ENCODE peak calls at places on chromosomes 16 and 17, in four cellular contexts. One of them, this sample, is unnamed.

GRCh38 chr16:72884037-72884436 is 163.9 kb downstream of the ZFHX3 start:
- DNase-seq in PC-3: peak
- DNase-seq in mesendoderm: no peak
- DNase-seq in mammary epithelial cell: peak
- DNase-seq in this sample: no peak

GRCh38 chr17:49180303-49180702 is 30.1 kb downstream of the GNGT2 start:
- DNase-seq in PC-3: peak
- DNase-seq in mesendoderm: peak
- DNase-seq in mammary epithelial cell: no peak
- DNase-seq in this sample: peak

GRCh38 chr16:1610071-1610840 is 1.6 kb downstream of the IFT140 start:
- DNase-seq in PC-3: peak
- DNase-seq in mesendoderm: peak
- DNase-seq in mammary epithelial cell: peak
- DNase-seq in this sample: peak

GRCh38 chr16:30085820-30086219 is 5.9 kb downstream of the TBX6 start:
- DNase-seq in PC-3: no peak
- DNase-seq in mesendoderm: peak
- DNase-seq in mammary epithelial cell: no peak
- DNase-seq in this sample: no peak

GRCh38 chr17:27538156-27538955 is 82.1 kb downstream of the KSR1 start:
- DNase-seq in PC-3: no peak
- DNase-seq in mesendoderm: peak
- DNase-seq in mammary epithelial cell: no peak
- DNase-seq in this sample: no peak

GRCh38 chr16:30087181-30087898 is 4.4 kb downstream of the TBX6 start:
- DNase-seq in PC-3: no peak
- DNase-seq in mesendoderm: no peak
- DNase-seq in mammary epithelial cell: no peak
- DNase-seq in this sample: no peak

GRCh38 chr16:17313085-17313611 is 157.6 kb downstream of the XYLT1 start:
- DNase-seq in PC-3: no peak
- DNase-seq in mesendoderm: no peak
- DNase-seq in mammary epithelial cell: peak
- DNase-seq in this sample: no peak

GRCh38 chr17:20187049-20187448 is 177.9 kb downstream of the SPECC1 start:
- DNase-seq in PC-3: peak
- DNase-seq in mesendoderm: no peak
- DNase-seq in mammary epithelial cell: no peak
- DNase-seq in this sample: no peak

GRCh38 chr17:49926886-49927285 is 42.1 kb upstream of the DLX4 start:
- DNase-seq in PC-3: no peak
- DNase-seq in mesendoderm: no peak
- DNase-seq in mammary epithelial cell: no peak
- DNase-seq in this sample: no peak

GRCh38 chr17:31089461-31089860 is 5.3 kb upstream of the NF1 start:
- DNase-seq in PC-3: no peak
- DNase-seq in mesendoderm: no peak
- DNase-seq in mammary epithelial cell: no peak
- DNase-seq in this sample: no peak

GRCh38 chr17:31095239-31096105 is 695 bp downstream of the NF1 start:
- DNase-seq in PC-3: peak
- DNase-seq in mesendoderm: peak
- DNase-seq in mammary epithelial cell: peak
- DNase-seq in this sample: peak

GRCh38 chr17:31093866-31094599 is 744 bp upstream of the NF1 start:
- DNase-seq in PC-3: no peak
- DNase-seq in mesendoderm: peak
- DNase-seq in mammary epithelial cell: no peak
- DNase-seq in this sample: peak

GRCh38 chr17:31094600-31095238 is at the start of gene NF1:
- DNase-seq in PC-3: peak
- DNase-seq in mesendoderm: peak
- DNase-seq in mammary epithelial cell: peak
- DNase-seq in this sample: peak

GRCh38 chr17:31092475-31093064 is 2.2 kb upstream of the NF1 start:
- DNase-seq in PC-3: no peak
- DNase-seq in mesendoderm: peak
- DNase-seq in mammary epithelial cell: no peak
- DNase-seq in this sample: no peak
- H3K9ac ChIP-seq in PC-3: no peak
- H3K9ac ChIP-seq in mesendoderm: no peak
- H3K9ac ChIP-seq in mammary epithelial cell: no peak
- H3K9ac ChIP-seq in this sample: no peak

GRCh38 chr16:80509872-80510271 is 30.9 kb upstream of the DYNLRB2 start:
- DNase-seq in PC-3: no peak
- DNase-seq in mesendoderm: no peak
- DNase-seq in mammary epithelial cell: no peak
- DNase-seq in this sample: no peak

GRCh38 chr16:80511824-80512223 is 29.0 kb upstream of the DYNLRB2 start:
- DNase-seq in PC-3: no peak
- DNase-seq in mesendoderm: no peak
- DNase-seq in mammary epithelial cell: no peak
- DNase-seq in this sample: no peak

GRCh38 chr16:80503144-80503543 is 37.6 kb upstream of the DYNLRB2 start:
- DNase-seq in PC-3: no peak
- DNase-seq in mesendoderm: no peak
- DNase-seq in mammary epithelial cell: no peak
- DNase-seq in this sample: no peak

GRCh38 chr16:80512460-80512859 is 28.3 kb upstream of the DYNLRB2 start:
- DNase-seq in PC-3: no peak
- DNase-seq in mesendoderm: no peak
- DNase-seq in mammary epithelial cell: no peak
- DNase-seq in this sample: no peak

GRCh38 chr16:80507538-80507937 is 33.3 kb upstream of the DYNLRB2 start:
- DNase-seq in PC-3: no peak
- DNase-seq in mesendoderm: no peak
- DNase-seq in mammary epithelial cell: no peak
- DNase-seq in this sample: no peak
- H3K9ac ChIP-seq in PC-3: no peak
- H3K9ac ChIP-seq in mesendoderm: no peak
- H3K9ac ChIP-seq in mammary epithelial cell: no peak
- H3K9ac ChIP-seq in this sample: no peak

GRCh38 chr17:38569701-38570512 is 35.8 kb downstream of the SRCIN1 start:
- DNase-seq in PC-3: no peak
- DNase-seq in mesendoderm: no peak
- DNase-seq in mammary epithelial cell: no peak
- DNase-seq in this sample: no peak
- H3K9ac ChIP-seq in PC-3: no peak
- H3K9ac ChIP-seq in mesendoderm: no peak
- H3K9ac ChIP-seq in mammary epithelial cell: no peak
- H3K9ac ChIP-seq in this sample: no peak

DNA sequence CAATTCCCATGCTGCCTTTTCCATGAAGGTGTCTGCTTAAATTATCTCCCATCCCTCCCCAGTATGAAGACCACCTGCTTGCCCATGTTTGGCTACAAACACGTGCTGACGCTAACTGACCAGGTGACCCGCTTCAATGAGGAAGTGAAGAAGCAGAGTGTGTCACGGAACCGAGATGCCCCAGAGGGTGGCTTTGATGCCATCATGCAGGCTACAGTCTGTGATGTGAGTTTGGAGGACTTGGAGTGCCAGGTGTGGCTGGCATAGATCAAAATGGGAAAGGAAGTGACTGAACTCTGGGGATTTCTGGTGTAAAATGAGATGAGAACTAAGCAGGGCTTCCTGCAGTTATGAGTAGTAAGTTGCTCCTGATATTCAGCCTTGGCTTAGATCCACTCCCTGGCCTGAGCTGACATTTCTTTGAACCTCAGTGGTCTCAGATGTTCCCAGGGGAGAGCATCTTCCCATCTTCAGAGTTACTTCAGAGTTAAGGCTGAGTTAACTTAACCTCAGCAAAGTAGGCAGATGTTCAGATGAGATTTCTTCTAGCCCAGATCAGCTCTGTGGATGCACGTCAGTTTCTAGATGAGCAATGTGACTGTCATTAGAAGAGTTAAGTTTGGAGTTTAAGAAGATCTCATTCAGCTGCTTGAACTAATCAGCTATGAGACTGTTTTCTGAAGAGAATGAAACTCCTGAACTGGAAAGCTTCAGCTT is 32.7 kb downstream of the ITGB3 start:
- DNase-seq in PC-3: no peak
- DNase-seq in mesendoderm: no peak
- DNase-seq in mammary epithelial cell: no peak
- DNase-seq in this sample: no peak
- H3K9ac ChIP-seq in PC-3: no peak
- H3K9ac ChIP-seq in mesendoderm: no peak
- H3K9ac ChIP-seq in mammary epithelial cell: no peak
- H3K9ac ChIP-seq in this sample: no peak

DNA sequence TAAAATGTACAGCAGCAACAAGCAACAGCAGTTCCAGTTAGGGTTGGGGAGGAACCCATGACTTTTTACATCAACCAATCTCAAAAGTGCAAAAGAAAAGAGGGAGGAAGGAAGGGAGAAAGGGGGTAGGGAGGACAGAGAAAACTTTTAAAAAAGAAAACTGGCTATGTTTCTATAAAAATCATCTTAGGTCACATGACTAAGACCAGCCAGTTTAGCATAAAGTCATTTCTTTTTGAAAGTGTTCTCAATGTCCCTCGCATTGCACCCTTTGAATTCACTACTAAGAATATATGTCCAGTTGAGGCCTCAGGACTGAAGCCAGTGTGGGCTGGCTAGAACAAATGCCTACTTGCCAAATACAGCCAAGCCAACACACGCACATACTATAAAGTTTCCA is 28.9 kb downstream of the DCUN1D3 start:
- DNase-seq in PC-3: no peak
- DNase-seq in mesendoderm: no peak
- DNase-seq in mammary epithelial cell: no peak
- DNase-seq in this sample: no peak
- H3K9ac ChIP-seq in PC-3: no peak
- H3K9ac ChIP-seq in mesendoderm: no peak
- H3K9ac ChIP-seq in mammary epithelial cell: no peak
- H3K9ac ChIP-seq in this sample: no peak

This sample was measured in endothelial cell of umbilical vein.